ENCODE peak calls at places on chromosomes 11 and 22, in nine cellular contexts. One of them, this sample, is unnamed.

GRCh38 chr11:7898666-7899283 is 32.3 kb downstream of the OR10A6 start:
- DNase-seq in Caco-2: no peak
- DNase-seq in mammary epithelial cell: no peak
- DNase-seq in IMR-90: no peak
- DNase-seq in AG04450: no peak
- DNase-seq in neural progenitor cell: no peak
- DNase-seq in right lobe of liver: no peak
- DNase-seq in sigmoid colon: no peak
- DNase-seq in NB4: no peak
- DNase-seq in this sample: no peak

GRCh38 chr11:115873813-115874212 is 369.6 kb upstream of the CADM1 start:
- DNase-seq in AG04450: no peak
- DNase-seq in right lobe of liver: no peak
- DNase-seq in NB4: peak; percentile 8
- DNase-seq in mammary epithelial cell: no peak
- DNase-seq in neural progenitor cell: no peak
- DNase-seq in Caco-2: no peak
- DNase-seq in sigmoid colon: no peak
- DNase-seq in IMR-90: no peak
- DNase-seq in this sample: no peak

GRCh38 chr11:83087035-83087434 is 15.3 kb upstream of the RAB30 start:
- DNase-seq in IMR-90: no peak
- DNase-seq in mammary epithelial cell: no peak
- DNase-seq in AG04450: no peak
- DNase-seq in Caco-2: peak; percentile 28
- DNase-seq in NB4: peak; percentile 46
- DNase-seq in right lobe of liver: no peak
- DNase-seq in neural progenitor cell: no peak
- DNase-seq in sigmoid colon: no peak
- DNase-seq in this sample: no peak

GRCh38 chr11:122917311-122917710 is 34.8 kb downstream of the JHY start:
- DNase-seq in neural progenitor cell: no peak
- DNase-seq in right lobe of liver: no peak
- DNase-seq in sigmoid colon: peak; percentile 80
- DNase-seq in AG04450: no peak
- DNase-seq in Caco-2: no peak
- DNase-seq in mammary epithelial cell: peak; percentile 76
- DNase-seq in NB4: no peak
- DNase-seq in IMR-90: peak; percentile 32
- DNase-seq in this sample: no peak

GRCh38 chr22:42299586-42300285 is 29.3 kb upstream of the TCF20 start:
- DNase-seq in mammary epithelial cell: no peak
- DNase-seq in NB4: peak; percentile 74
- DNase-seq in Caco-2: peak; percentile 59
- DNase-seq in neural progenitor cell: peak; percentile 84
- DNase-seq in right lobe of liver: no peak
- DNase-seq in AG04450: no peak
- DNase-seq in IMR-90: no peak
- DNase-seq in sigmoid colon: no peak
- DNase-seq in this sample: no peak

GRCh38 chr11:75554258-75555022 is 7.6 kb upstream of the SERPINH1 start:
- DNase-seq in mammary epithelial cell: no peak
- DNase-seq in IMR-90: peak; percentile 100
- DNase-seq in right lobe of liver: peak; percentile 66
- DNase-seq in sigmoid colon: peak; percentile 99
- DNase-seq in AG04450: peak; percentile 100
- DNase-seq in Caco-2: peak; percentile 52
- DNase-seq in NB4: no peak
- DNase-seq in neural progenitor cell: peak; percentile 91
- DNase-seq in this sample: peak; percentile 85

GRCh38 chr22:26169312-26170111 is at the start of gene SEZ6L:
- DNase-seq in NB4: peak; percentile 78
- DNase-seq in Caco-2: no peak
- DNase-seq in mammary epithelial cell: no peak
- DNase-seq in IMR-90: no peak
- DNase-seq in sigmoid colon: no peak
- DNase-seq in neural progenitor cell: peak; percentile 80
- DNase-seq in AG04450: no peak
- DNase-seq in right lobe of liver: peak; percentile 53
- DNase-seq in this sample: peak; percentile 65

GRCh38 chr11:12271826-12272366 is 105.5 kb upstream of the PARVA start:
- DNase-seq in Caco-2: no peak
- DNase-seq in mammary epithelial cell: no peak
- DNase-seq in neural progenitor cell: no peak
- DNase-seq in IMR-90: no peak
- DNase-seq in AG04450: no peak
- DNase-seq in right lobe of liver: no peak
- DNase-seq in sigmoid colon: peak; percentile 43
- DNase-seq in NB4: no peak
- DNase-seq in this sample: no peak

GRCh38 chr22:49267996-49268395 is 559.7 kb downstream of the BRD1 start:
- DNase-seq in Caco-2: no peak
- DNase-seq in right lobe of liver: no peak
- DNase-seq in mammary epithelial cell: no peak
- DNase-seq in sigmoid colon: no peak
- DNase-seq in AG04450: no peak
- DNase-seq in neural progenitor cell: no peak
- DNase-seq in NB4: no peak
- DNase-seq in IMR-90: no peak
- DNase-seq in this sample: no peak

GRCh38 chr11:74311352-74311926 is at the start of gene P4HA3:
- DNase-seq in neural progenitor cell: peak; percentile 84
- DNase-seq in mammary epithelial cell: peak; percentile 38
- DNase-seq in right lobe of liver: peak; percentile 78
- DNase-seq in NB4: peak; percentile 69
- DNase-seq in IMR-90: peak; percentile 28
- DNase-seq in sigmoid colon: peak; percentile 81
- DNase-seq in Caco-2: peak; percentile 90
- DNase-seq in AG04450: no peak
- DNase-seq in this sample: peak; percentile 89

GRCh38 chr11:73869234-73869949 is 7.3 kb downstream of the COA4 start:
- DNase-seq in sigmoid colon: no peak
- DNase-seq in AG04450: no peak
- DNase-seq in NB4: no peak
- DNase-seq in right lobe of liver: no peak
- DNase-seq in Caco-2: peak; percentile 21
- DNase-seq in mammary epithelial cell: no peak
- DNase-seq in neural progenitor cell: no peak
- DNase-seq in IMR-90: peak; percentile 6
- DNase-seq in this sample: no peak

DNA sequence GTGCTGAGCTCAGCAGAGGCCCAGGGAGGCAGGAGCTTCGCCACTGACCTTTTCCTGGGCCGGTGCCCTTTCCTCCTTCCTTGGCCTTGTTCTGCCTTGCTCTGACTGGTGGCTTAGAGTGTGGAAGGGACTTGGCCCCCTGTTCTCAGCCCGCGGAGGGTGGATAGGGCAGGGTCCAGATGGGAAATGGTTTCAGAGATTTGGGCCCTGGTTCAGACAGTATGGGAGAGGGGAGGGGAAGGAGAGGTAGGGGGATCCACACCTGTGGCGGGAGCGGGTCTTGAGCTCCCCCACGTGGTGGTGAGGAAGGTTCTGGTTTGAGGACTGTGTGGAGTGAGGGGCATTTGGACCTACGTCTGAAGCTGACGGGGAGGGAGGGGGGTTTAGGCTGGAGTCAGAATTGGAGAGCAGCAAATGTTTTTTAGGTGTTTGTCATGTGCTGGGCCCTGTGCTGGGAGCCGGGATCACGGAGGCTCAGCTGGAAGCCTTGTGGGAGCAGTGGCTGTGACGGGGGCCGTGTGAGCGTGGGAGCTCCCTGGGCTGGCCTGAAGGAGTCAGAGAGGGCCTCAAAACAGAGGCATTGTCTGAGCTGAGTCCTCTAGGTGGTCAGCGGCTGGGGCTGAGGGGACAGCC is 27.2 kb downstream of the SHANK3 start:
- DNase-seq in right lobe of liver: peak; percentile 71
- DNase-seq in neural progenitor cell: peak; percentile 62
- DNase-seq in mammary epithelial cell: no peak
- DNase-seq in Caco-2: peak; percentile 24
- DNase-seq in sigmoid colon: peak; percentile 48
- DNase-seq in IMR-90: no peak
- DNase-seq in NB4: no peak
- DNase-seq in AG04450: no peak
- DNase-seq in this sample: peak; percentile 57
- TF ChIP-seq CTCF in right lobe of liver: no peak
- TF ChIP-seq CTCF in neural progenitor cell: peak; percentile 52
- TF ChIP-seq CTCF in mammary epithelial cell: peak; percentile 30
- TF ChIP-seq CTCF in Caco-2: no peak
- TF ChIP-seq CTCF in sigmoid colon: no peak
- TF ChIP-seq CTCF in IMR-90: no peak
- TF ChIP-seq CTCF in NB4: peak; percentile 3
- TF ChIP-seq CTCF in AG04450: peak; percentile 19
- TF ChIP-seq CTCF in this sample: no peak

DNA sequence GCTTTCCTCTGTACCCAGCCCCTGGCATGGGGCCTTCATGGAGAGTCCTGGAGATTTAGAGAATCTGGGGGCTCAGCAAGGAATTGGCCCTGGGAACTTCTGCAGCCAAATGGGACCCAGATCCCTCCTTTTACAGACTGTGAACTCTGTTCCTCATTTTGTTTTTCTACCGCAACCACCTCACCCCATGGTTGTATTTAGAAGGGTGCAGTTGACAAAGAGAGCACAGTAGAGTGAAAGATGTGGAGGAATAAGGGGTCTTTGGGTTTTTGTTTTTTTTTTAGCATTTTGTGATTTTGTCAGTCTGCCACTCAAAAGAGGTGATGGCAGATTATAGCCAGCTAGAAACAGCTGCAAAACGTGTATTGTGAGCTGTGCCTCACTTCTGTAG is 1.9 kb downstream of the ZNF74 start:
- DNase-seq in mammary epithelial cell: no peak
- DNase-seq in right lobe of liver: no peak
- DNase-seq in neural progenitor cell: no peak
- DNase-seq in IMR-90: no peak
- DNase-seq in Caco-2: no peak
- DNase-seq in AG04450: no peak
- DNase-seq in sigmoid colon: no peak
- DNase-seq in NB4: peak; percentile 24
- DNase-seq in this sample: no peak
- H3K4me3 ChIP-seq in mammary epithelial cell: no peak overlapping the region
- H3K4me3 ChIP-seq in right lobe of liver: no peak overlapping the region
- H3K4me3 ChIP-seq in neural progenitor cell: peak overlapping the region; percentile 75
- H3K4me3 ChIP-seq in IMR-90: no peak overlapping the region
- H3K4me3 ChIP-seq in Caco-2: no peak overlapping the region
- H3K4me3 ChIP-seq in AG04450: peak overlapping the region; percentile 18
- H3K4me3 ChIP-seq in sigmoid colon: no peak overlapping the region
- H3K4me3 ChIP-seq in NB4: peak overlapping the region; percentile 22
- H3K4me3 ChIP-seq in this sample: no peak overlapping the region

GRCh38 chr11:109526061-109526460 is 104.1 kb downstream of the C11orf87 start:
- DNase-seq in Caco-2: no peak
- DNase-seq in neural progenitor cell: no peak
- DNase-seq in mammary epithelial cell: no peak
- DNase-seq in IMR-90: no peak
- DNase-seq in sigmoid colon: no peak
- DNase-seq in right lobe of liver: no peak
- DNase-seq in AG04450: no peak
- DNase-seq in NB4: no peak
- DNase-seq in this sample: no peak

GRCh38 chr11:109521571-109522086 is 99.6 kb downstream of the C11orf87 start:
- DNase-seq in NB4: no peak
- DNase-seq in Caco-2: peak; percentile 12
- DNase-seq in AG04450: no peak
- DNase-seq in IMR-90: no peak
- DNase-seq in neural progenitor cell: no peak
- DNase-seq in mammary epithelial cell: peak; percentile 19
- DNase-seq in right lobe of liver: no peak
- DNase-seq in sigmoid colon: no peak
- DNase-seq in this sample: no peak

GRCh38 chr11:109527496-109527895 is 105.5 kb downstream of the C11orf87 start:
- DNase-seq in Caco-2: no peak
- DNase-seq in IMR-90: peak; percentile 16
- DNase-seq in mammary epithelial cell: no peak
- DNase-seq in neural progenitor cell: no peak
- DNase-seq in sigmoid colon: no peak
- DNase-seq in AG04450: no peak
- DNase-seq in right lobe of liver: no peak
- DNase-seq in NB4: no peak
- DNase-seq in this sample: no peak

GRCh38 chr11:109519253-109519652 is 97.3 kb downstream of the C11orf87 start:
- DNase-seq in IMR-90: no peak
- DNase-seq in sigmoid colon: no peak
- DNase-seq in neural progenitor cell: no peak
- DNase-seq in AG04450: no peak
- DNase-seq in mammary epithelial cell: no peak
- DNase-seq in Caco-2: no peak
- DNase-seq in right lobe of liver: no peak
- DNase-seq in NB4: no peak
- DNase-seq in this sample: no peak

DNA sequence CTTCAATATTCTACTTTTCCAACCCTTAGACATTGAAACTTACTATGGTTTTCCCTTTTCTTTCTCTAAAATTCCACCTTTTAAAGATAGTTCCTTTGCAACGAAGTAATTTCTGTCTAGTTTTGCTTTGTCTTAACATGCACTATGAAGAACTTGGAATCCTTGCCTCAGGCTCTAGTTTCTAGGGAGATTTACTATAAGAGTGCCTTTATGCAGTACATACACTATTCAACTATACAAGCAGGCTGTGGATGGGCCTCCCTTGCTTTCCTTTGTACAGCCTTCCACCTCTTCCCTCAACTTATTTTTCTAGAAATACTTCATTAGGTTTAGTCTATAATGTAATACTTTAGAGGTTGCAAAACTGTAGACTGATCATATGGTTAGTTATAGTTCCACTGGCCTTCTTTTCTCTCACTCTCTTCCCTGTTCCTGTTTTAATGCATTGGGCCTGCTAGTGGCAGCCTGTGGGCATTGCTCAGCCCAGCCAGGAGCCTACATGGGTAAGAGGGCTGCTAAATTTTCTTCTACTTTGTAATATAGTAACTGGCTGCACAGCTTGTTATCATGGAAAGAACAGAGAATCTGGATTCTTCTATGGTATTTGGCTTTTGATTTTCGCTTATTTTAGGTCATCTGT is 100.2 kb downstream of the C11orf87 start:
- DNase-seq in right lobe of liver: no peak
- DNase-seq in mammary epithelial cell: no peak
- DNase-seq in neural progenitor cell: no peak
- DNase-seq in AG04450: no peak
- DNase-seq in sigmoid colon: no peak
- DNase-seq in IMR-90: no peak
- DNase-seq in Caco-2: no peak
- DNase-seq in NB4: no peak
- DNase-seq in this sample: no peak
- TF ChIP-seq CTCF in right lobe of liver: no peak
- TF ChIP-seq CTCF in mammary epithelial cell: peak; percentile 32
- TF ChIP-seq CTCF in neural progenitor cell: peak; percentile 21
- TF ChIP-seq CTCF in AG04450: no peak
- TF ChIP-seq CTCF in sigmoid colon: no peak
- TF ChIP-seq CTCF in IMR-90: no peak
- TF ChIP-seq CTCF in Caco-2: no peak
- TF ChIP-seq CTCF in NB4: no peak
- TF ChIP-seq CTCF in this sample: no peak

DNA sequence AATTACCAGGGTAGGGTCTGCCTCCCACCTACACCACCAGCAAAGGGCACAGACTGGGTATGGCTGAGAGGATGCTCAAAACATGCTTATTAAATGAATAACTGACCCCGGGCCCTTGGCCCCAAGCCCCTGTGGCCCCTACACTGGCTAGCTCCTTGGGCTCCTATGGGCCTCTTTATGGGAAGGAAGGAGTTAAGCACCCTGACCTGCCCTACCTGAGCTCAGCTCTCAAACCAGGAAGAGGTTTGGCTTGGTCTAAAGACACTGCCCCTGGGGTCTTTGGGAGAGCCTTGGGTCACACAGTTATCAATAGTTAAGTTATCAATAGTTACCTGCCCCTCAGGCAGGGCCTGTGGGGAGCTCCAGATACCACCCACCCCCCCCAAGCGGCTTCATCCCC is 1.2 kb downstream of the USH1C start:
- DNase-seq in IMR-90: no peak
- DNase-seq in mammary epithelial cell: no peak
- DNase-seq in Caco-2: peak; percentile 60
- DNase-seq in neural progenitor cell: no peak
- DNase-seq in AG04450: no peak
- DNase-seq in NB4: no peak
- DNase-seq in sigmoid colon: no peak
- DNase-seq in right lobe of liver: no peak
- DNase-seq in this sample: no peak
- H3K4me3 ChIP-seq in IMR-90: no peak overlapping the region
- H3K4me3 ChIP-seq in mammary epithelial cell: no peak overlapping the region
- H3K4me3 ChIP-seq in Caco-2: peak overlapping the region; percentile 84
- H3K4me3 ChIP-seq in neural progenitor cell: no peak overlapping the region
- H3K4me3 ChIP-seq in AG04450: no peak overlapping the region
- H3K4me3 ChIP-seq in NB4: no peak overlapping the region
- H3K4me3 ChIP-seq in sigmoid colon: no peak overlapping the region
- H3K4me3 ChIP-seq in right lobe of liver: no peak overlapping the region
- H3K4me3 ChIP-seq in this sample: no peak overlapping the region

This sample was measured in upper lobe of right lung.